ENCODE peak calls at places on chromosomes 7 and 10, in five cellular contexts. One of them, this sample, is unnamed.

GRCh38 chr10:5692476-5693358 is 8.1 kb downstream of the TASOR2 start:
- DNase-seq in glutamatergic neuron: peak; percentile 81
- DNase-seq in heart right ventricle: peak; percentile 40
- DNase-seq in body of pancreas: peak; percentile 40
- DNase-seq in RWPE1: peak; percentile 33
- DNase-seq in this sample: no peak

GRCh38 chr7:131970602-131971001 is 414.2 kb upstream of the PODXL start:
- DNase-seq in glutamatergic neuron: no peak
- DNase-seq in heart right ventricle: no peak
- DNase-seq in body of pancreas: no peak
- DNase-seq in RWPE1: no peak
- DNase-seq in this sample: no peak

GRCh38 chr7:72444023-72444776 is 32.1 kb upstream of the CALN1 start:
- DNase-seq in glutamatergic neuron: no peak
- DNase-seq in heart right ventricle: no peak
- DNase-seq in body of pancreas: no peak
- DNase-seq in RWPE1: no peak
- DNase-seq in this sample: no peak

GRCh38 chr10:3889961-3890522 is 105.0 kb upstream of the KLF6 start:
- DNase-seq in glutamatergic neuron: no peak
- DNase-seq in heart right ventricle: no peak
- DNase-seq in body of pancreas: no peak
- DNase-seq in RWPE1: no peak
- DNase-seq in this sample: no peak

GRCh38 chr7:26224359-26224758 is 22.8 kb downstream of the CBX3 start:
- DNase-seq in glutamatergic neuron: no peak
- DNase-seq in heart right ventricle: no peak
- DNase-seq in body of pancreas: no peak
- DNase-seq in RWPE1: no peak
- DNase-seq in this sample: no peak

GRCh38 chr7:22627136-22627535 is 99.9 kb upstream of the IL6 start:
- DNase-seq in glutamatergic neuron: no peak
- DNase-seq in heart right ventricle: no peak
- DNase-seq in body of pancreas: no peak
- DNase-seq in RWPE1: no peak
- DNase-seq in this sample: no peak

GRCh38 chr10:1604246-1604645 is 133.1 kb downstream of the ADARB2 start:
- DNase-seq in glutamatergic neuron: no peak
- DNase-seq in heart right ventricle: no peak
- DNase-seq in body of pancreas: no peak
- DNase-seq in RWPE1: no peak
- DNase-seq in this sample: no peak

GRCh38 chr10:11724938-11725776 is 17.0 kb upstream of the ECHDC3 start:
- DNase-seq in glutamatergic neuron: no peak
- DNase-seq in heart right ventricle: no peak
- DNase-seq in body of pancreas: no peak
- DNase-seq in RWPE1: peak; percentile 72
- DNase-seq in this sample: no peak

GRCh38 chr7:23852988-23853387 is 143.0 kb downstream of the STK31 start:
- DNase-seq in glutamatergic neuron: no peak
- DNase-seq in heart right ventricle: no peak
- DNase-seq in body of pancreas: no peak
- DNase-seq in RWPE1: no peak
- DNase-seq in this sample: no peak

GRCh38 chr7:66558660-66559465 is 69.8 kb upstream of the KCTD7 start:
- DNase-seq in glutamatergic neuron: peak; percentile 28
- DNase-seq in heart right ventricle: no peak
- DNase-seq in body of pancreas: no peak
- DNase-seq in RWPE1: no peak
- DNase-seq in this sample: no peak

GRCh38 chr7:151644554-151644953 is 124.9 kb upstream of the RHEB start:
- DNase-seq in glutamatergic neuron: no peak
- DNase-seq in heart right ventricle: no peak
- DNase-seq in body of pancreas: no peak
- DNase-seq in RWPE1: no peak
- DNase-seq in this sample: no peak

GRCh38 chr10:42953684-42954674 is 122.9 kb upstream of the RET start:
- DNase-seq in glutamatergic neuron: no peak
- DNase-seq in heart right ventricle: no peak
- DNase-seq in body of pancreas: no peak
- DNase-seq in RWPE1: no peak
- DNase-seq in this sample: no peak

GRCh38 chr7:24129597-24129996 is 154.4 kb upstream of the NPY start:
- DNase-seq in glutamatergic neuron: no peak
- DNase-seq in heart right ventricle: no peak
- DNase-seq in body of pancreas: no peak
- DNase-seq in RWPE1: peak; percentile 55
- DNase-seq in this sample: no peak

GRCh38 chr7:51261950-51262795 is 54.4 kb downstream of the COBL start:
- DNase-seq in glutamatergic neuron: no peak
- DNase-seq in heart right ventricle: no peak
- DNase-seq in body of pancreas: peak; percentile 60
- DNase-seq in RWPE1: no peak
- DNase-seq in this sample: no peak

GRCh38 chr10:98892523-98892922 is 343.1 kb downstream of the HPSE2 start:
- DNase-seq in glutamatergic neuron: no peak
- DNase-seq in heart right ventricle: no peak
- DNase-seq in body of pancreas: no peak
- DNase-seq in RWPE1: no peak
- DNase-seq in this sample: no peak

GRCh38 chr7:105932835-105933477 is 30.1 kb upstream of the CDHR3 start:
- DNase-seq in glutamatergic neuron: no peak
- DNase-seq in heart right ventricle: no peak
- DNase-seq in body of pancreas: no peak
- DNase-seq in RWPE1: peak; percentile 5
- DNase-seq in this sample: no peak

GRCh38 chr10:78977761-78978305 is 90.9 kb upstream of the ZMIZ1 start:
- DNase-seq in glutamatergic neuron: no peak
- DNase-seq in heart right ventricle: no peak
- DNase-seq in body of pancreas: peak; percentile 28
- DNase-seq in RWPE1: peak; percentile 42
- DNase-seq in this sample: no peak

GRCh38 chr10:45279702-45280101 is 35.7 kb downstream of the OR13A1 start:
- DNase-seq in glutamatergic neuron: no peak
- DNase-seq in heart right ventricle: no peak
- DNase-seq in body of pancreas: no peak
- DNase-seq in RWPE1: no peak
- DNase-seq in this sample: no peak

GRCh38 chr10:45278860-45279498 is 36.4 kb downstream of the OR13A1 start:
- DNase-seq in glutamatergic neuron: no peak
- DNase-seq in heart right ventricle: no peak
- DNase-seq in body of pancreas: no peak
- DNase-seq in RWPE1: no peak
- DNase-seq in this sample: no peak

GRCh38 chr10:45280113-45280512 is 35.3 kb downstream of the OR13A1 start:
- DNase-seq in glutamatergic neuron: no peak
- DNase-seq in heart right ventricle: no peak
- DNase-seq in body of pancreas: peak; percentile 17
- DNase-seq in RWPE1: no peak
- DNase-seq in this sample: no peak

GRCh38 chr10:45286980-45287379 is 28.4 kb downstream of the OR13A1 start:
- DNase-seq in glutamatergic neuron: no peak
- DNase-seq in heart right ventricle: no peak
- DNase-seq in body of pancreas: no peak
- DNase-seq in RWPE1: no peak
- DNase-seq in this sample: no peak

GRCh38 chr10:45282061-45282460 is 33.3 kb downstream of the OR13A1 start:
- DNase-seq in glutamatergic neuron: no peak
- DNase-seq in heart right ventricle: no peak
- DNase-seq in body of pancreas: no peak
- DNase-seq in RWPE1: no peak
- DNase-seq in this sample: no peak
- TF ChIP-seq CTCF in glutamatergic neuron: no peak
- TF ChIP-seq CTCF in heart right ventricle: no peak
- TF ChIP-seq CTCF in body of pancreas: no peak
- TF ChIP-seq CTCF in RWPE1: no peak
- TF ChIP-seq CTCF in this sample: no peak

GRCh38 chr10:113743594-113743993 is 7.9 kb upstream of the PLEKHS1 start:
- DNase-seq in glutamatergic neuron: no peak
- DNase-seq in heart right ventricle: no peak
- DNase-seq in body of pancreas: no peak
- DNase-seq in RWPE1: no peak
- DNase-seq in this sample: no peak

GRCh38 chr10:113739577-113739976 is 11.9 kb upstream of the PLEKHS1 start:
- DNase-seq in glutamatergic neuron: no peak
- DNase-seq in heart right ventricle: no peak
- DNase-seq in body of pancreas: no peak
- DNase-seq in RWPE1: no peak
- DNase-seq in this sample: no peak

GRCh38 chr10:113739031-113739430 is 12.5 kb upstream of the PLEKHS1 start:
- DNase-seq in glutamatergic neuron: no peak
- DNase-seq in heart right ventricle: no peak
- DNase-seq in body of pancreas: no peak
- DNase-seq in RWPE1: no peak
- DNase-seq in this sample: no peak

GRCh38 chr10:113742466-113742865 is 9.0 kb upstream of the PLEKHS1 start:
- DNase-seq in glutamatergic neuron: no peak
- DNase-seq in heart right ventricle: no peak
- DNase-seq in body of pancreas: no peak
- DNase-seq in RWPE1: no peak
- DNase-seq in this sample: no peak

GRCh38 chr10:113740850-113741249 is 10.6 kb upstream of the PLEKHS1 start:
- DNase-seq in glutamatergic neuron: no peak
- DNase-seq in heart right ventricle: no peak
- DNase-seq in body of pancreas: no peak
- DNase-seq in RWPE1: no peak
- DNase-seq in this sample: no peak
- TF ChIP-seq CTCF in glutamatergic neuron: no peak
- TF ChIP-seq CTCF in heart right ventricle: no peak
- TF ChIP-seq CTCF in body of pancreas: no peak
- TF ChIP-seq CTCF in RWPE1: no peak
- TF ChIP-seq CTCF in this sample: no peak

DNA sequence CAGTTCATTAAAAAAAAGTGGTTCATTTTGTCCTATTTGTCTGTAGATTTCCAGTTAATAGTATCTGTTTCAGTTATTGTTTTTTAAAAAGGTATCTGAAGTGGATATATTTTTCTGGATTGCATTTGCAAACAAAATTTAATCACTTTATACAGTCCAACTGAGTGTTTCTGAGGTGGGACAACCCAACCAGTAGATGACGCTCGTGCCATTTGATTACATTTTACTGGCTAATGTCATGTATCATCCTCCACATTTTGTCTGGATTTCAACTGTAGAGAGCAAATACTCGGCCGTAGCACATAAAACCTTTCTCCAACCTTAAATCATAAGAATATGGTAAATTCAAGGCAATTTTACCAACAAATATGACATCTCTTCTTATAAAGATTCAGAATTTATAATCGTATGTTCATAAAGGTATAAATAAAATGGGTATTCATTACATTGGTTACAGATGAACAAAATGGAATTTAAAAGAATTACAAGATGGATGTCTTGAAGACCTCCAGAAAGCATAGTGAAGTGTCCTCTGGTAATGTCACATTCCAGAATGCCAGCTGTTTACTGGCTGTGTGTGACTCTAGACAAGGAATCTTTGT is 789.0 kb downstream of the PHTF2 start:
- DNase-seq in glutamatergic neuron: no peak
- DNase-seq in heart right ventricle: no peak
- DNase-seq in body of pancreas: no peak
- DNase-seq in RWPE1: peak; percentile 25
- DNase-seq in this sample: no peak
- TF ChIP-seq CTCF in glutamatergic neuron: no peak
- TF ChIP-seq CTCF in heart right ventricle: peak; percentile 29
- TF ChIP-seq CTCF in body of pancreas: peak; percentile 12
- TF ChIP-seq CTCF in RWPE1: peak; percentile 35
- TF ChIP-seq CTCF in this sample: no peak

DNA sequence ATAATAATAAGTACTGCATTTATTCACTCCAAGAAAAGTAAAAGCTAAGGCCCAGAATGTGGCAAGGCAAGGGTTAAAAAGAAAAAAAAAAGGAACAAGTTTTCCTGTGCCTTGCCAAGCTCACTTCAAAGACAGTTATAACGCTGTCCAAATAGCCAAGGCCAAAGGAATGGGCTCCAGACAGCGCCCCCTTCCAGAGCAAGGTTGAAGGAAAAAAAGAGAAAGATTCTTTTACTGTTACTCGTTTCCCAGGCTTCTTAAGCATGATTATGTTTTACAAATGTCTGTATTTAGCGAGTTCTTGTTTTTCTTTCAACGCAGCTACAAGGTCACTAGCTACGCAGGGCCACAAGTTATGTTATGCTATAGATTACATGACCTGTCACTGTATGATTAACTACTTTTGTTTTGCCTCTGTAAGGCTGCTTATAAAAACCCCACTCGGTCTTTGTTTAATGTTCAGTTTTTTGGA is 9.1 kb upstream of the EIF4H start:
- DNase-seq in glutamatergic neuron: peak; percentile 22
- DNase-seq in heart right ventricle: no peak
- DNase-seq in body of pancreas: peak; percentile 74
- DNase-seq in RWPE1: no peak
- DNase-seq in this sample: no peak
- TF ChIP-seq CTCF in glutamatergic neuron: peak; percentile 20
- TF ChIP-seq CTCF in heart right ventricle: peak; percentile 19
- TF ChIP-seq CTCF in body of pancreas: peak; percentile 38
- TF ChIP-seq CTCF in RWPE1: no peak
- TF ChIP-seq CTCF in this sample: peak; percentile 6